ENCODE peak calls at places on chromosome 7, in seven cellular contexts. P is tibial nerve, W is pancreas, H is OCI-LY7, G is psoas muscle, S is stomach, Z is body of pancreas. D is an unnamed sample. For H3K9me3, the result is how much of the 10 kb centered on the place peaks cover.

GRCh38 chr7:24920702-24921679 is 59.0 kb downstream of the OSBPL3 start:
- DNase-seq in H (no peak), Z (peak), G (no peak), W (no peak), P (no peak), S (peak), D (no peak)

GRCh38 chr7:97851725-97852124 is 20.5 kb downstream of the ASNS start:
- DNase-seq in H (no peak), S (no peak), Z (no peak), P (no peak), W (no peak), G (no peak), D (no peak)

GRCh38 chr7:3103614-3104399 is 60.1 kb upstream of the CARD11 start:
- DNase-seq in Z (no peak), S (no peak), G (no peak), W (no peak), P (peak), H (no peak), D (no peak)

GRCh38 chr7:105985250-105985649 is 22.2 kb downstream of the CDHR3 start:
- DNase-seq in G (no peak), P (no peak), S (no peak), W (no peak), H (no peak), Z (no peak), D (no peak)

GRCh38 chr7:92563345-92563744 is 26.8 kb downstream of the FAM133B start:
- DNase-seq in G (no peak), S (no peak), H (no peak), P (no peak), W (no peak), Z (no peak), D (no peak)

GRCh38 chr7:155809332-155809946 is 2.8 kb downstream of the SHH start:
- DNase-seq in H (no peak), P (no peak), G (no peak), W (peak), S (peak), Z (no peak), D (no peak)

GRCh38 chr7:107815254-107815882 is 12.3 kb upstream of the SLC26A3 start:
- DNase-seq in S (no peak), W (no peak), P (no peak), G (no peak), Z (no peak), H (no peak), D (no peak)

GRCh38 chr7:48299580-48300169 is 128.4 kb downstream of the ABCA13 start:
- DNase-seq in W (no peak), Z (peak), P (peak), G (no peak), H (peak), S (no peak), D (peak)

GRCh38 chr7:87330942-87331341 is 14.5 kb upstream of the CROT start:
- DNase-seq in H (peak), S (no peak), G (no peak), P (no peak), W (no peak), Z (no peak), D (no peak)

GRCh38 chr7:14321947-14322346 is 332.5 kb upstream of the ETV1 start:
- DNase-seq in Z (peak), H (no peak), G (no peak), P (no peak), W (peak), S (peak), D (no peak)

GRCh38 chr7:50416509-50417299 is 33.4 kb downstream of the FIGNL1 start:
- DNase-seq in G (no peak), W (no peak), Z (no peak), P (no peak), H (peak), S (no peak), D (no peak)

GRCh38 chr7:75732016-75732521 is 6.7 kb downstream of the HIP1 start:
- DNase-seq in W (no peak), G (no peak), P (no peak), H (no peak), S (no peak), Z (no peak), D (peak)

GRCh38 chr7:102444961-102445673 is 11.7 kb downstream of the ORAI2 start:
- DNase-seq in P (no peak), G (no peak), W (no peak), S (no peak), Z (no peak), H (peak), D (no peak)

GRCh38 chr7:28165221-28165807 is 15.3 kb downstream of the JAZF1 start:
- DNase-seq in Z (no peak), H (peak), P (no peak), G (no peak), W (no peak), S (no peak), D (no peak)

GRCh38 chr7:134662166-134662870 is 15.7 kb downstream of the BPGM start:
- DNase-seq in Z (no peak), P (no peak), S (no peak), H (no peak), G (no peak), W (no peak), D (peak)

GRCh38 chr7:158957921-158958471 is 101.6 kb downstream of the DYNC2I1 start:
- DNase-seq in G (no peak), P (no peak), Z (peak), W (peak), S (peak), H (no peak), D (no peak)

GRCh38 chr7:127598318-127598717 is 4.8 kb downstream of the FSCN3 start:
- DNase-seq in G (no peak), P (no peak), Z (no peak), W (no peak), H (no peak), S (no peak), D (no peak)

GRCh38 chr7:30430300-30430699 is 48.3 kb downstream of the NOD1 start:
- DNase-seq in H (no peak), Z (no peak), P (peak), G (no peak), W (no peak), S (no peak), D (no peak)

GRCh38 chr7:30032310-30033125 is 4.3 kb downstream of the PLEKHA8 start:
- DNase-seq in P (no peak), G (no peak), W (no peak), Z (no peak), H (peak), S (no peak), D (no peak)

GRCh38 chr7:73789051-73789450 is 19.0 kb upstream of the CLDN3 start:
- DNase-seq in Z (no peak), H (no peak), G (no peak), S (no peak), P (no peak), W (no peak), D (no peak)

GRCh38 chr7:122858310-122858709 is 27.9 kb downstream of the CADPS2 start:
- DNase-seq in W (no peak), S (no peak), Z (no peak), G (no peak), H (no peak), P (no peak), D (no peak)

GRCh38 chr7:157685430-157686284 is 348.9 kb downstream of the DNAJB6 start:
- DNase-seq in P (no peak), Z (peak), S (no peak), H (no peak), W (peak), G (no peak), D (peak)

GRCh38 chr7:70764004-70764691 is 367.8 kb upstream of the GALNT17 start:
- DNase-seq in W (no peak), G (no peak), S (no peak), H (peak), Z (no peak), P (no peak), D (no peak)

GRCh38 chr7:158995514-158995913 is 139.2 kb downstream of the DYNC2I1 start:
- DNase-seq in S (no peak), W (no peak), H (no peak), P (no peak), Z (no peak), G (no peak), D (no peak)

GRCh38 chr7:133344275-133344674 is 91.4 kb downstream of the EXOC4 start:
- DNase-seq in W (no peak), G (no peak), H (no peak), Z (no peak), P (no peak), S (no peak), D (no peak)

GRCh38 chr7:142873281-142873784 is 12.2 kb downstream of the TRPV6 start:
- DNase-seq in Z (peak), S (peak), G (no peak), H (peak), W (no peak), P (no peak), D (no peak)

GRCh38 chr7:483656-484364 is 35.8 kb downstream of the PDGFA start:
- DNase-seq in Z (no peak), H (no peak), P (no peak), G (peak), W (no peak), S (no peak), D (no peak)

GRCh38 chr7:4167385-4167910 is 514.6 kb upstream of the FOXK1 start:
- DNase-seq in W (peak), P (no peak), G (no peak), H (no peak), S (no peak), Z (no peak), D (no peak)

GRCh38 chr7:4171029-4171786 is 510.9 kb upstream of the FOXK1 start:
- DNase-seq in W (peak), S (no peak), H (no peak), Z (no peak), G (peak), P (no peak), D (no peak)

GRCh38 chr7:4168556-4168955 is 513.5 kb upstream of the FOXK1 start:
- DNase-seq in W (no peak), G (no peak), H (no peak), S (no peak), Z (no peak), P (no peak), D (no peak)

GRCh38 chr7:4168041-4168440 is 514.1 kb upstream of the FOXK1 start:
- DNase-seq in S (no peak), G (no peak), W (peak), H (no peak), Z (no peak), P (no peak), D (no peak)

GRCh38 chr7:4169505-4169904 is 512.6 kb upstream of the FOXK1 start:
- DNase-seq in S (no peak), G (no peak), W (no peak), P (no peak), Z (no peak), H (no peak), D (no peak)
- H3K9me3 ChIP-seq in S (under half), G (under half), W (under half), P (under half), Z (under half), H (under half), D (under half)

GRCh38 chr7:17031903-17032551 is 150.2 kb upstream of the AGR3 start:
- DNase-seq in P (no peak), S (no peak), W (no peak), G (no peak), H (no peak), Z (no peak), D (no peak)
- H3K27ac ChIP-seq in P (no peak), S (no peak), W (no peak), G (no peak), H (no peak), Z (no peak), D (no peak)

DNA sequence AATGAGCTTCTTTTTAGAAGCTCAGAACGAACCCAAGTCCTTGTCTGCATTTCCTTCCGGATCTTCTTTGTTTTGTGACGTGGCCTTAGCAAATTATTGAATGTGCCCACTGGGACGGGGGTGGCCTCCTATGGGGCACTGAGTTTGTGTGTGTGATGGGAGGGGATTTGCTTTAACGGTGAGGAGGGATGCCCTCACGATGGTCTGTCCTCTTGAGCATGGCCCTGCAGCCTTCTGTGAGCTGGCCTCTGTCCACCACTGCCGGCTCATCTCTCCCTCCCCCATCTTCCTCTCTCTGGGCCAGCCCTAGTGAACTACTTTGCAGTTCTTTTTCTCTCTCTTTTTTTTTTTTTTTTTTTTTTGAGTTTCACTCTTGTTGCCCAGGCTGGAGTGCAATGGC is 62.9 kb upstream of the MKRN1 start:
- DNase-seq in Z (no peak), H (no peak), P (peak), S (no peak), G (peak), W (no peak), D (no peak)
- H3K4me3 ChIP-seq in Z (no peak), H (no peak), P (no peak), S (no peak), G (no peak), W (no peak), D (no peak)

DNA sequence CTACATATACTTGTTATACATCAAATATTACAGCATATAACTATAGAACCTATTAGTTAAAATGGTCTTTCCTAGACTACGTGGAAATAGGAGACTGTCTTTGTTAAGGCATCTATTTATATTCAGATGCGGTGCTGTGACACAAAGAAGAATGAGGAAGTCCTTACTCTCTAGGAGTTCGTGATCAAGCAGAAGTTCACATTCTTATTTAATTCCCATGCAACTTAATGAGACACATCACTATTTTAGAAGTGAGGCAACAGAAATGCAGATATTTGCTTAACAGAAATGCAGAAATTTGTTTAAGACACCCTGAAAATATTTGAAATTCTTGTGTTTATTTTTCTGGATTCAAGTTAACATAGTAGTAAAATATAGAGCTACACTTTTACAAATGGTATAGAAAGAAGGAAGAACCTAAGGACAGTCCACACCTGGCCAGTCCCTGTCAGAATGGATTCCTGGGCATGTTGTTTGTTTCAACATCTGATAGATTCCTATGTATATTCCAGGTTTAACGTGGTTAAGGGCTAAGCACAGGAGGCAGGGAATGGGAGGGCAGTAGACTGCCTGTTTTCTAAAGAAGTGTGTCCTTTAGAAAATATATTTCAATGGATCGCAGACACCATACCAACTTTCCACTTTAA is 70.6 kb upstream of the NXPH1 start:
- DNase-seq in H (no peak), W (no peak), G (no peak), Z (no peak), S (no peak), P (no peak), D (no peak)
- H3K9me3 ChIP-seq in H (under half), W (under half), G (under half), Z (under half), S (under half), P (under half), D (under half)

GRCh38 chr7:69654381-69654780 is 56.1 kb downstream of the AUTS2 start:
- DNase-seq in Z (peak), S (peak), G (peak), H (peak), P (no peak), W (no peak), D (no peak)

GRCh38 chr7:69656077-69656476 is 57.8 kb downstream of the AUTS2 start:
- DNase-seq in S (no peak), G (no peak), W (no peak), H (no peak), Z (no peak), P (no peak), D (no peak)

GRCh38 chr7:69654849-69655707 is 56.8 kb downstream of the AUTS2 start:
- DNase-seq in P (no peak), H (peak), W (no peak), S (no peak), G (no peak), Z (no peak), D (no peak)

GRCh38 chr7:69657331-69657730 is 59.1 kb downstream of the AUTS2 start:
- DNase-seq in H (no peak), Z (no peak), S (no peak), G (no peak), P (no peak), W (no peak), D (no peak)

DNA sequence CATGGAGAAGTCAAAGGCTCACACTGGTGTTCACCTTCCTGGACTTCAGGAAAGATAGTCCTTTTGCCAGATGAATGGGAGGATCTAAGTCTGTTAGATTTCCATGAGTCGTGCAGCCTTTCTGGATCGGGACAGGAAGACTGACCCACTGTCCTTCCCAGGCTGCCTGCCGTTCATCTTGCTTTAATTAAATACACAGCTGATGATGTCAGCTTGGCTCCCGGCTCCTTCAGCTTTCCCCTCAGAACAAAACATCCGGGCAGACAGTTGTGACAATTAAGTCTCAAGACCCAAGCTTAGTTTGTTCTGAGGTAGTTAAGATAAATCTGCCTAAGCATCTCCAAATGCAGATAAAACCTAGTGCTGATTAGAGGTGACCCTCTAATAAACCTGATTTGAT is 58.6 kb downstream of the AUTS2 start:
- DNase-seq in Z (no peak), P (peak), G (peak), W (no peak), S (no peak), H (no peak), D (no peak)
- H3K27ac ChIP-seq in Z (no peak), P (peak), G (peak), W (no peak), S (no peak), H (no peak), D (no peak)

GRCh38 chr7:12111461-12112405 is 99.4 kb upstream of the TMEM106B start:
- DNase-seq in W (peak), S (no peak), G (peak), H (no peak), Z (no peak), P (no peak), D (no peak)
- H3K4me3 ChIP-seq in W (peak), S (peak), G (peak), H (no peak), Z (no peak), P (peak), D (no peak)

GRCh38 chr7:153066711-153067110 is 307.2 kb downstream of the ACTR3B start:
- DNase-seq in H (no peak), Z (no peak), P (no peak), S (no peak), G (no peak), W (no peak), D (no peak)
- H3K9me3 ChIP-seq in H (under half), Z (under half), P (under half), S (under half), G (under half), W (under half), D (under half)

DNA sequence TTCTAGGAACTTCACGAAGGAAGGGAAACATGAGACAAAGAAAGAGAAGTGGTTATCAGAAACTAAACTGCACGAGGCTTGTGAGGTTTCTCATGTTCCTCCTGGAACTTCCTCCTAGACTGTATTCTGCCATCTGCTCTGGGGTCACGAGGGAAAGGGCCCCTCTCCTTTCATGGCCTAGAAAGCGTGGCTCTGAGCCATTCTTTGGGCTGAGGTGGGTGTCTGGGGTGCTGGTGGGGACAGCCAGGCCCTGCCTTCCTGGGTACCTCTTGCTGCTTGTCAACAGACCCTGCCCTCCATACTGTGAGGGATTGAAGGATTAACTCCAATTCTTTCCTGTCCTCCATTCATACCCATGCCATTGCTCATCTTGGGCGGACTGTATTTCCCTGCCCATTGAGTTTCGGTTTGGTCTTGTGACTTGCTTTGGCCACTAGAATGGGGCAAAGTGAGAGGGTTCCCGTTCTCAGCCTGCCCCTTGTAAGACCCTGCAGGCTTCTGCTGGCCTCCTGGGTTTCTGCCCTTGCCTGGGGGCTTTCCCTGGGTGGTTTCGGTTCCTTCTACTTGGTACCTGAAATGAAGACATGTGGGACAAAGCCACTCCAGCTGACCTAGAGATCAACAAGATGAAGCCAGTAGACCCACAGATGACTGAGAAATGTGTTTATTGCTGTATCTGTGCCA is 14.9 kb upstream of the GIMAP8 start:
- DNase-seq in G (no peak), S (no peak), W (no peak), P (peak), H (peak), Z (no peak), D (no peak)
- H3K27ac ChIP-seq in G (no peak), S (no peak), W (no peak), P (no peak), H (peak), Z (no peak), D (no peak)

GRCh38 chr7:45159296-45159695 is 1.7 kb downstream of the RAMP3 start:
- DNase-seq in S (no peak), W (no peak), G (peak), H (no peak), P (no peak), Z (no peak), D (no peak)
- H3K4me3 ChIP-seq in S (no peak), W (no peak), G (peak), H (no peak), P (no peak), Z (no peak), D (no peak)